ENCODE peak calls at places on chromosome 10, in eight cellular contexts. One of them, this sample, is unnamed.

GRCh38 chr10:1377756-1378397 is 321.7 kb downstream of the WDR37 start:
- DNase-seq in NCI-H1092: no peak
- DNase-seq in tibial artery: no peak
- DNase-seq in spleen: no peak
- DNase-seq in activated naive CD8-positive, alpha-beta T cell treated with anti-CD3 and anti-CD28 coated beads, Interleukin-2, amount 50 U/mL, for 24 hours: no peak
- DNase-seq in AG10803: no peak
- DNase-seq in HCEC 1CT: no peak
- DNase-seq in stimulated activated CD4-positive, alpha-beta T cell treated with anti-CD3 and anti-CD28 coated beads, Interleukin-4, amount 100 ng/mL, for 48 hours: no peak
- DNase-seq in this sample: no peak

GRCh38 chr10:13938940-13939339 is 352.2 kb downstream of the PRPF18 start:
- DNase-seq in HCEC 1CT: no peak
- DNase-seq in tibial artery: no peak
- DNase-seq in spleen: no peak
- DNase-seq in stimulated activated CD4-positive, alpha-beta T cell treated with anti-CD3 and anti-CD28 coated beads, Interleukin-4, amount 100 ng/mL, for 48 hours: no peak
- DNase-seq in activated naive CD8-positive, alpha-beta T cell treated with anti-CD3 and anti-CD28 coated beads, Interleukin-2, amount 50 U/mL, for 24 hours: no peak
- DNase-seq in NCI-H1092: no peak
- DNase-seq in AG10803: peak; percentile 80
- DNase-seq in this sample: no peak

GRCh38 chr10:24503627-24504320 is 219.9 kb downstream of the ARHGAP21 start:
- DNase-seq in AG10803: peak; percentile 44
- DNase-seq in NCI-H1092: no peak
- DNase-seq in activated naive CD8-positive, alpha-beta T cell treated with anti-CD3 and anti-CD28 coated beads, Interleukin-2, amount 50 U/mL, for 24 hours: peak; percentile 21
- DNase-seq in HCEC 1CT: peak; percentile 26
- DNase-seq in tibial artery: no peak
- DNase-seq in stimulated activated CD4-positive, alpha-beta T cell treated with anti-CD3 and anti-CD28 coated beads, Interleukin-4, amount 100 ng/mL, for 48 hours: peak; percentile 21
- DNase-seq in spleen: no peak
- DNase-seq in this sample: no peak

GRCh38 chr10:126315471-126316177 is 72.7 kb downstream of the ADAM12 start:
- DNase-seq in activated naive CD8-positive, alpha-beta T cell treated with anti-CD3 and anti-CD28 coated beads, Interleukin-2, amount 50 U/mL, for 24 hours: no peak
- DNase-seq in AG10803: peak; percentile 85
- DNase-seq in NCI-H1092: no peak
- DNase-seq in tibial artery: no peak
- DNase-seq in HCEC 1CT: peak; percentile 57
- DNase-seq in spleen: no peak
- DNase-seq in stimulated activated CD4-positive, alpha-beta T cell treated with anti-CD3 and anti-CD28 coated beads, Interleukin-4, amount 100 ng/mL, for 48 hours: no peak
- DNase-seq in this sample: no peak

GRCh38 chr10:90916392-90917110 is 4.3 kb downstream of the ANKRD1 start:
- DNase-seq in HCEC 1CT: no peak
- DNase-seq in AG10803: no peak
- DNase-seq in stimulated activated CD4-positive, alpha-beta T cell treated with anti-CD3 and anti-CD28 coated beads, Interleukin-4, amount 100 ng/mL, for 48 hours: no peak
- DNase-seq in tibial artery: no peak
- DNase-seq in spleen: no peak
- DNase-seq in activated naive CD8-positive, alpha-beta T cell treated with anti-CD3 and anti-CD28 coated beads, Interleukin-2, amount 50 U/mL, for 24 hours: no peak
- DNase-seq in NCI-H1092: no peak
- DNase-seq in this sample: no peak

GRCh38 chr10:76255241-76255640 is 823.8 kb downstream of the LRMDA start:
- DNase-seq in activated naive CD8-positive, alpha-beta T cell treated with anti-CD3 and anti-CD28 coated beads, Interleukin-2, amount 50 U/mL, for 24 hours: no peak
- DNase-seq in stimulated activated CD4-positive, alpha-beta T cell treated with anti-CD3 and anti-CD28 coated beads, Interleukin-4, amount 100 ng/mL, for 48 hours: no peak
- DNase-seq in AG10803: peak; percentile 15
- DNase-seq in tibial artery: no peak
- DNase-seq in HCEC 1CT: no peak
- DNase-seq in spleen: no peak
- DNase-seq in NCI-H1092: no peak
- DNase-seq in this sample: no peak

GRCh38 chr10:66747451-66747850 is 178.4 kb upstream of the LRRTM3 start:
- DNase-seq in spleen: no peak
- DNase-seq in NCI-H1092: no peak
- DNase-seq in stimulated activated CD4-positive, alpha-beta T cell treated with anti-CD3 and anti-CD28 coated beads, Interleukin-4, amount 100 ng/mL, for 48 hours: no peak
- DNase-seq in HCEC 1CT: no peak
- DNase-seq in activated naive CD8-positive, alpha-beta T cell treated with anti-CD3 and anti-CD28 coated beads, Interleukin-2, amount 50 U/mL, for 24 hours: no peak
- DNase-seq in tibial artery: no peak
- DNase-seq in AG10803: peak; percentile 72
- DNase-seq in this sample: no peak

GRCh38 chr10:71294091-71294561 is 24.9 kb upstream of the SLC29A3 start:
- DNase-seq in AG10803: no peak
- DNase-seq in spleen: no peak
- DNase-seq in tibial artery: no peak
- DNase-seq in HCEC 1CT: no peak
- DNase-seq in stimulated activated CD4-positive, alpha-beta T cell treated with anti-CD3 and anti-CD28 coated beads, Interleukin-4, amount 100 ng/mL, for 48 hours: no peak
- DNase-seq in activated naive CD8-positive, alpha-beta T cell treated with anti-CD3 and anti-CD28 coated beads, Interleukin-2, amount 50 U/mL, for 24 hours: no peak
- DNase-seq in NCI-H1092: no peak
- DNase-seq in this sample: no peak

GRCh38 chr10:19628767-19629443 is 187.3 kb upstream of the PLXDC2 start:
- DNase-seq in HCEC 1CT: no peak
- DNase-seq in AG10803: peak; percentile 7
- DNase-seq in spleen: no peak
- DNase-seq in tibial artery: no peak
- DNase-seq in NCI-H1092: no peak
- DNase-seq in stimulated activated CD4-positive, alpha-beta T cell treated with anti-CD3 and anti-CD28 coated beads, Interleukin-4, amount 100 ng/mL, for 48 hours: no peak
- DNase-seq in activated naive CD8-positive, alpha-beta T cell treated with anti-CD3 and anti-CD28 coated beads, Interleukin-2, amount 50 U/mL, for 24 hours: no peak
- DNase-seq in this sample: no peak

GRCh38 chr10:126511917-126512487 is 123.7 kb upstream of the ADAM12 start:
- DNase-seq in stimulated activated CD4-positive, alpha-beta T cell treated with anti-CD3 and anti-CD28 coated beads, Interleukin-4, amount 100 ng/mL, for 48 hours: no peak
- DNase-seq in AG10803: peak; percentile 25
- DNase-seq in tibial artery: no peak
- DNase-seq in activated naive CD8-positive, alpha-beta T cell treated with anti-CD3 and anti-CD28 coated beads, Interleukin-2, amount 50 U/mL, for 24 hours: no peak
- DNase-seq in HCEC 1CT: peak; percentile 5
- DNase-seq in spleen: no peak
- DNase-seq in NCI-H1092: no peak
- DNase-seq in this sample: no peak

GRCh38 chr10:62613429-62613828 is 191.1 kb upstream of the ADO start:
- DNase-seq in activated naive CD8-positive, alpha-beta T cell treated with anti-CD3 and anti-CD28 coated beads, Interleukin-2, amount 50 U/mL, for 24 hours: no peak
- DNase-seq in NCI-H1092: no peak
- DNase-seq in stimulated activated CD4-positive, alpha-beta T cell treated with anti-CD3 and anti-CD28 coated beads, Interleukin-4, amount 100 ng/mL, for 48 hours: no peak
- DNase-seq in HCEC 1CT: peak; percentile 45
- DNase-seq in AG10803: no peak
- DNase-seq in tibial artery: no peak
- DNase-seq in spleen: no peak
- DNase-seq in this sample: no peak

GRCh38 chr10:56547163-56547562 is 186.1 kb upstream of the ZWINT start:
- DNase-seq in stimulated activated CD4-positive, alpha-beta T cell treated with anti-CD3 and anti-CD28 coated beads, Interleukin-4, amount 100 ng/mL, for 48 hours: no peak
- DNase-seq in spleen: no peak
- DNase-seq in activated naive CD8-positive, alpha-beta T cell treated with anti-CD3 and anti-CD28 coated beads, Interleukin-2, amount 50 U/mL, for 24 hours: no peak
- DNase-seq in NCI-H1092: peak; percentile 16
- DNase-seq in AG10803: no peak
- DNase-seq in HCEC 1CT: no peak
- DNase-seq in tibial artery: no peak
- DNase-seq in this sample: no peak

GRCh38 chr10:60387531-60387930 is 2.1 kb downstream of the ANK3 start:
- DNase-seq in spleen: no peak
- DNase-seq in activated naive CD8-positive, alpha-beta T cell treated with anti-CD3 and anti-CD28 coated beads, Interleukin-2, amount 50 U/mL, for 24 hours: no peak
- DNase-seq in tibial artery: no peak
- DNase-seq in NCI-H1092: peak; percentile 38
- DNase-seq in stimulated activated CD4-positive, alpha-beta T cell treated with anti-CD3 and anti-CD28 coated beads, Interleukin-4, amount 100 ng/mL, for 48 hours: no peak
- DNase-seq in HCEC 1CT: no peak
- DNase-seq in AG10803: no peak
- DNase-seq in this sample: no peak

GRCh38 chr10:1635340-1635739 is 102.0 kb downstream of the ADARB2 start:
- DNase-seq in stimulated activated CD4-positive, alpha-beta T cell treated with anti-CD3 and anti-CD28 coated beads, Interleukin-4, amount 100 ng/mL, for 48 hours: no peak
- DNase-seq in HCEC 1CT: no peak
- DNase-seq in activated naive CD8-positive, alpha-beta T cell treated with anti-CD3 and anti-CD28 coated beads, Interleukin-2, amount 50 U/mL, for 24 hours: no peak
- DNase-seq in NCI-H1092: no peak
- DNase-seq in tibial artery: no peak
- DNase-seq in spleen: no peak
- DNase-seq in AG10803: no peak
- DNase-seq in this sample: no peak

GRCh38 chr10:28293238-28294168 is 9.4 kb downstream of the MPP7 start:
- DNase-seq in HCEC 1CT: no peak
- DNase-seq in AG10803: no peak
- DNase-seq in spleen: no peak
- DNase-seq in NCI-H1092: no peak
- DNase-seq in stimulated activated CD4-positive, alpha-beta T cell treated with anti-CD3 and anti-CD28 coated beads, Interleukin-4, amount 100 ng/mL, for 48 hours: no peak
- DNase-seq in activated naive CD8-positive, alpha-beta T cell treated with anti-CD3 and anti-CD28 coated beads, Interleukin-2, amount 50 U/mL, for 24 hours: no peak
- DNase-seq in tibial artery: no peak
- DNase-seq in this sample: no peak

GRCh38 chr10:6514844-6515780 is 65.0 kb downstream of the PRKCQ start:
- DNase-seq in spleen: no peak
- DNase-seq in NCI-H1092: no peak
- DNase-seq in activated naive CD8-positive, alpha-beta T cell treated with anti-CD3 and anti-CD28 coated beads, Interleukin-2, amount 50 U/mL, for 24 hours: no peak
- DNase-seq in tibial artery: no peak
- DNase-seq in AG10803: no peak
- DNase-seq in HCEC 1CT: no peak
- DNase-seq in stimulated activated CD4-positive, alpha-beta T cell treated with anti-CD3 and anti-CD28 coated beads, Interleukin-4, amount 100 ng/mL, for 48 hours: no peak
- DNase-seq in this sample: no peak

GRCh38 chr10:74924251-74924954 is 98.0 kb downstream of the KAT6B start:
- DNase-seq in spleen: no peak
- DNase-seq in HCEC 1CT: peak; percentile 98
- DNase-seq in NCI-H1092: no peak
- DNase-seq in AG10803: peak; percentile 95
- DNase-seq in tibial artery: no peak
- DNase-seq in stimulated activated CD4-positive, alpha-beta T cell treated with anti-CD3 and anti-CD28 coated beads, Interleukin-4, amount 100 ng/mL, for 48 hours: no peak
- DNase-seq in activated naive CD8-positive, alpha-beta T cell treated with anti-CD3 and anti-CD28 coated beads, Interleukin-2, amount 50 U/mL, for 24 hours: no peak
- DNase-seq in this sample: no peak

GRCh38 chr10:72353028-72353962 is 1.4 kb downstream of the DNAJB12 start:
- DNase-seq in AG10803: peak; percentile 37
- DNase-seq in stimulated activated CD4-positive, alpha-beta T cell treated with anti-CD3 and anti-CD28 coated beads, Interleukin-4, amount 100 ng/mL, for 48 hours: no peak
- DNase-seq in spleen: no peak
- DNase-seq in HCEC 1CT: peak; percentile 27
- DNase-seq in tibial artery: no peak
- DNase-seq in NCI-H1092: no peak
- DNase-seq in activated naive CD8-positive, alpha-beta T cell treated with anti-CD3 and anti-CD28 coated beads, Interleukin-2, amount 50 U/mL, for 24 hours: no peak
- DNase-seq in this sample: no peak

GRCh38 chr10:71868192-71868697 is 17.2 kb upstream of the PSAP start:
- DNase-seq in NCI-H1092: no peak
- DNase-seq in stimulated activated CD4-positive, alpha-beta T cell treated with anti-CD3 and anti-CD28 coated beads, Interleukin-4, amount 100 ng/mL, for 48 hours: no peak
- DNase-seq in spleen: peak; percentile 77
- DNase-seq in activated naive CD8-positive, alpha-beta T cell treated with anti-CD3 and anti-CD28 coated beads, Interleukin-2, amount 50 U/mL, for 24 hours: no peak
- DNase-seq in tibial artery: peak; percentile 80
- DNase-seq in HCEC 1CT: peak; percentile 83
- DNase-seq in AG10803: peak; percentile 83
- DNase-seq in this sample: peak; percentile 29

GRCh38 chr10:24115403-24115802 is 93.5 kb upstream of the KIAA1217 start:
- DNase-seq in tibial artery: no peak
- DNase-seq in AG10803: no peak
- DNase-seq in NCI-H1092: no peak
- DNase-seq in activated naive CD8-positive, alpha-beta T cell treated with anti-CD3 and anti-CD28 coated beads, Interleukin-2, amount 50 U/mL, for 24 hours: no peak
- DNase-seq in stimulated activated CD4-positive, alpha-beta T cell treated with anti-CD3 and anti-CD28 coated beads, Interleukin-4, amount 100 ng/mL, for 48 hours: no peak
- DNase-seq in spleen: no peak
- DNase-seq in HCEC 1CT: no peak
- DNase-seq in this sample: no peak

GRCh38 chr10:79063661-79064490 is 4.9 kb upstream of the ZMIZ1 start:
- DNase-seq in activated naive CD8-positive, alpha-beta T cell treated with anti-CD3 and anti-CD28 coated beads, Interleukin-2, amount 50 U/mL, for 24 hours: no peak
- DNase-seq in AG10803: no peak
- DNase-seq in NCI-H1092: no peak
- DNase-seq in spleen: peak; percentile 70
- DNase-seq in stimulated activated CD4-positive, alpha-beta T cell treated with anti-CD3 and anti-CD28 coated beads, Interleukin-4, amount 100 ng/mL, for 48 hours: no peak
- DNase-seq in tibial artery: peak; percentile 31
- DNase-seq in HCEC 1CT: no peak
- DNase-seq in this sample: peak; percentile 11

GRCh38 chr10:74813371-74813770 is 13.0 kb upstream of the KAT6B start:
- DNase-seq in AG10803: no peak
- DNase-seq in HCEC 1CT: no peak
- DNase-seq in NCI-H1092: no peak
- DNase-seq in stimulated activated CD4-positive, alpha-beta T cell treated with anti-CD3 and anti-CD28 coated beads, Interleukin-4, amount 100 ng/mL, for 48 hours: no peak
- DNase-seq in activated naive CD8-positive, alpha-beta T cell treated with anti-CD3 and anti-CD28 coated beads, Interleukin-2, amount 50 U/mL, for 24 hours: no peak
- DNase-seq in spleen: no peak
- DNase-seq in tibial artery: peak; percentile 57
- DNase-seq in this sample: no peak

GRCh38 chr10:89090760-89091455 is 100.3 kb downstream of the FAS start:
- DNase-seq in tibial artery: no peak
- DNase-seq in AG10803: peak; percentile 84
- DNase-seq in activated naive CD8-positive, alpha-beta T cell treated with anti-CD3 and anti-CD28 coated beads, Interleukin-2, amount 50 U/mL, for 24 hours: no peak
- DNase-seq in NCI-H1092: no peak
- DNase-seq in HCEC 1CT: peak; percentile 31
- DNase-seq in stimulated activated CD4-positive, alpha-beta T cell treated with anti-CD3 and anti-CD28 coated beads, Interleukin-4, amount 100 ng/mL, for 48 hours: no peak
- DNase-seq in spleen: no peak
- DNase-seq in this sample: no peak

GRCh38 chr10:26863677-26864076 is 2.9 kb upstream of the ABI1 start:
- DNase-seq in spleen: no peak
- DNase-seq in tibial artery: no peak
- DNase-seq in stimulated activated CD4-positive, alpha-beta T cell treated with anti-CD3 and anti-CD28 coated beads, Interleukin-4, amount 100 ng/mL, for 48 hours: no peak
- DNase-seq in AG10803: no peak
- DNase-seq in NCI-H1092: no peak
- DNase-seq in HCEC 1CT: no peak
- DNase-seq in activated naive CD8-positive, alpha-beta T cell treated with anti-CD3 and anti-CD28 coated beads, Interleukin-2, amount 50 U/mL, for 24 hours: no peak
- DNase-seq in this sample: no peak

GRCh38 chr10:3071405-3072198 is 4.3 kb downstream of the PFKP start:
- DNase-seq in stimulated activated CD4-positive, alpha-beta T cell treated with anti-CD3 and anti-CD28 coated beads, Interleukin-4, amount 100 ng/mL, for 48 hours: no peak
- DNase-seq in NCI-H1092: no peak
- DNase-seq in AG10803: peak; percentile 61
- DNase-seq in tibial artery: no peak
- DNase-seq in HCEC 1CT: peak; percentile 79
- DNase-seq in spleen: no peak
- DNase-seq in activated naive CD8-positive, alpha-beta T cell treated with anti-CD3 and anti-CD28 coated beads, Interleukin-2, amount 50 U/mL, for 24 hours: peak; percentile 48
- DNase-seq in this sample: no peak

GRCh38 chr10:17645591-17646345 is 1.8 kb downstream of the STAM start:
- DNase-seq in spleen: no peak
- DNase-seq in NCI-H1092: no peak
- DNase-seq in stimulated activated CD4-positive, alpha-beta T cell treated with anti-CD3 and anti-CD28 coated beads, Interleukin-4, amount 100 ng/mL, for 48 hours: no peak
- DNase-seq in activated naive CD8-positive, alpha-beta T cell treated with anti-CD3 and anti-CD28 coated beads, Interleukin-2, amount 50 U/mL, for 24 hours: no peak
- DNase-seq in AG10803: no peak
- DNase-seq in tibial artery: no peak
- DNase-seq in HCEC 1CT: no peak
- DNase-seq in this sample: no peak

GRCh38 chr10:49649294-49649693 is 30.2 kb upstream of the C10orf53 start:
- DNase-seq in HCEC 1CT: no peak
- DNase-seq in spleen: no peak
- DNase-seq in AG10803: no peak
- DNase-seq in stimulated activated CD4-positive, alpha-beta T cell treated with anti-CD3 and anti-CD28 coated beads, Interleukin-4, amount 100 ng/mL, for 48 hours: peak; percentile 7
- DNase-seq in activated naive CD8-positive, alpha-beta T cell treated with anti-CD3 and anti-CD28 coated beads, Interleukin-2, amount 50 U/mL, for 24 hours: peak; percentile 59
- DNase-seq in NCI-H1092: no peak
- DNase-seq in tibial artery: no peak
- DNase-seq in this sample: no peak

GRCh38 chr10:113550365-113550764 is 2.5 kb upstream of the HABP2 start:
- DNase-seq in tibial artery: no peak
- DNase-seq in activated naive CD8-positive, alpha-beta T cell treated with anti-CD3 and anti-CD28 coated beads, Interleukin-2, amount 50 U/mL, for 24 hours: no peak
- DNase-seq in HCEC 1CT: peak; percentile 15
- DNase-seq in spleen: no peak
- DNase-seq in NCI-H1092: no peak
- DNase-seq in stimulated activated CD4-positive, alpha-beta T cell treated with anti-CD3 and anti-CD28 coated beads, Interleukin-4, amount 100 ng/mL, for 48 hours: no peak
- DNase-seq in AG10803: no peak
- DNase-seq in this sample: no peak

GRCh38 chr10:49010831-49011230 is 71.2 kb upstream of the LRRC18 start:
- DNase-seq in HCEC 1CT: no peak
- DNase-seq in AG10803: no peak
- DNase-seq in tibial artery: no peak
- DNase-seq in NCI-H1092: no peak
- DNase-seq in stimulated activated CD4-positive, alpha-beta T cell treated with anti-CD3 and anti-CD28 coated beads, Interleukin-4, amount 100 ng/mL, for 48 hours: no peak
- DNase-seq in spleen: no peak
- DNase-seq in activated naive CD8-positive, alpha-beta T cell treated with anti-CD3 and anti-CD28 coated beads, Interleukin-2, amount 50 U/mL, for 24 hours: no peak
- DNase-seq in this sample: no peak

GRCh38 chr10:19488592-19489280 is 327.5 kb upstream of the PLXDC2 start:
- DNase-seq in HCEC 1CT: no peak
- DNase-seq in NCI-H1092: no peak
- DNase-seq in tibial artery: peak; percentile 65
- DNase-seq in activated naive CD8-positive, alpha-beta T cell treated with anti-CD3 and anti-CD28 coated beads, Interleukin-2, amount 50 U/mL, for 24 hours: peak; percentile 8
- DNase-seq in AG10803: peak; percentile 4
- DNase-seq in stimulated activated CD4-positive, alpha-beta T cell treated with anti-CD3 and anti-CD28 coated beads, Interleukin-4, amount 100 ng/mL, for 48 hours: no peak
- DNase-seq in spleen: peak; percentile 71
- DNase-seq in this sample: peak; percentile 48